ENCODE peak calls at places on chromosome 21, in ten cellular contexts. A is dorsolateral prefrontal cortex, S is fibroblast of lung, L is GM06990, J is astrocyte of the spinal cord, I is fibroblast of pulmonary artery, O is endodermal cell, W is IMR-90, H is brain microvascular endothelial cell, E is GM12864. F is an unnamed sample.

GRCh38 chr21:36263797-36264196 is 56.2 kb upstream of the MORC3 start:
- DNase-seq in I (no peak), L (no peak), O (no peak), W (no peak), A (no peak), H (no peak), S (no peak), E (no peak), J (no peak), F (no peak)

GRCh38 chr21:34129971-34130597 is 56.7 kb downstream of the MRPS6 start:
- DNase-seq in A (no peak), S (peak; percentile 47), I (peak; percentile 27), L (no peak), E (no peak), H (no peak), J (no peak), W (peak; percentile 48), O (peak; percentile 81), F (peak; percentile 31)

GRCh38 chr21:16519656-16520055 is 789.9 kb downstream of the USP25 start:
- DNase-seq in S (no peak), L (no peak), J (no peak), A (no peak), O (no peak), I (no peak), H (no peak), E (no peak), W (no peak), F (no peak)

GRCh38 chr21:43578677-43579313 is 80.5 kb downstream of the HSF2BP start:
- DNase-seq in L (no peak), H (no peak), I (peak; percentile 91), J (no peak), S (peak; percentile 82), W (peak; percentile 59), A (no peak), O (no peak), E (no peak), F (no peak)

GRCh38 chr21:34112316-34113033 is 39.1 kb downstream of the MRPS6 start:
- DNase-seq in L (no peak), I (no peak), S (peak; percentile 55), H (no peak), E (no peak), W (no peak), A (no peak), O (no peak), J (no peak), F (no peak)

GRCh38 chr21:33780631-33781030 is 135.0 kb downstream of the ATP5PO start:
- DNase-seq in H (no peak), L (no peak), O (no peak), J (peak; percentile 44), I (peak; percentile 40), S (peak; percentile 70), W (peak; percentile 45), A (no peak), E (no peak), F (no peak)

GRCh38 chr21:36124395-36124794 is 10.5 kb upstream of the CBR3 start:
- DNase-seq in W (no peak), L (no peak), J (no peak), O (peak; percentile 7), E (no peak), H (no peak), I (no peak), A (no peak), S (no peak), F (no peak)

GRCh38 chr21:35478096-35479080 is 429.3 kb upstream of the RUNX1 start:
- DNase-seq in H (peak; percentile 61), S (peak; percentile 71), E (no peak), W (peak; percentile 24), I (peak; percentile 85), O (no peak), A (no peak), J (peak; percentile 33), L (no peak), F (no peak)

GRCh38 chr21:41363370-41364270 is 1.8 kb downstream of the MX2 start:
- DNase-seq in W (no peak), H (no peak), S (no peak), I (no peak), O (peak; percentile 26), E (no peak), L (no peak), J (no peak), A (no peak), F (no peak)
- H3K4me3 ChIP-seq in W (no peak overlapping the region), H (no peak overlapping the region), S (no peak overlapping the region), I (no peak overlapping the region), O (no peak overlapping the region), E (peak overlapping the region; percentile 45), L (peak overlapping the region; percentile 68), J (no peak overlapping the region), A (no peak overlapping the region), F (no peak overlapping the region)

DNA sequence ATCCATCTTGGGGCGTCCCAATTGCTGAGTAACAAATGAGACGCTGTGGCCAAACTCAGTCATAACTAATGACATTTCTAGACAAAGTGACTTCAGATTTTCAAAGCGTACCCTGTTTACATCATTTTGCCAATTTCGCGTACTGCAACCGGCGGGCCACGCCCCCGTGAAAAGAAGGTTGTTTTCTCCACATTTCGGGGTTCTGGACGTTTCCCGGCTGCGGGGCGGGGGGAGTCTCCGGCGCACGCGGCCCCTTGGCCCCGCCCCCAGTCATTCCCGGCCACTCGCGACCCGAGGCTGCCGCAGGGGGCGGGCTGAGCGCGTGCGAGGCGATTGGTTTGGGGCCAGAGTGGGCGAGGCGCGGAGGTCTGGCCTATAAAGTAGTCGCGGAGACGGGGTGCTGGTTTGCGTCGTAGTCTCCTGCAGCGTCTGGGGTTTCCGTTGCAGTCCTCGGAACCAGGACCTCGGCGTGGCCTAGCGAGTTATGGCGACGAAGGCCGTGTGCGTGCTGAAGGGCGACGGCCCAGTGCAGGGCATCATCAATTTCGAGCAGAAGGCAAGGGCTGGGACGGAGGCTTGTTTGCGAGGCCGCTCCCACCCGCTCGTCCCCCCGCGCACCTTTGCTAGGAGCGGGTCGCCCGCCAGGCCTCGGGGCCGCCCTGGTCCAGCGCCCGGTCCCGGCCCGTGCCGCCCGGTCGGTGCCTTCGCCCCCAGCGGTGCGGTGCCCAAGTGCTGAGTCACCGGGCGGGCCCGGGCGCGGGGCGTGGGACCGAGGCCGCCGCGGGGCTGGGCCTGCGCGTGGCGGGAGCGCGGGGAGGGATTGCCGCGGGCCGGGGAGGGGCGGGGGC is at the start of gene SOD1:
- DNase-seq in S (peak; percentile 88), W (peak; percentile 89), I (peak; percentile 94), L (peak; percentile 95), O (peak; percentile 96), A (peak; percentile 96), J (peak; percentile 92), H (peak; percentile 87), E (peak; percentile 86), F (peak; percentile 98)
- TF ChIP-seq CTCF in S (no peak), W (no peak), I (no peak), L (no peak), O (peak; percentile 13), A (peak; percentile 23), J (no peak), H (no peak), E (no peak), F (no peak)

GRCh38 chr21:29486306-29486705 is 187.6 kb downstream of the BACH1 start:
- DNase-seq in H (no peak), J (no peak), O (no peak), W (no peak), S (no peak), E (no peak), A (no peak), L (no peak), I (no peak), F (no peak)

GRCh38 chr21:29477347-29477746 is 178.6 kb downstream of the BACH1 start:
- DNase-seq in W (no peak), I (no peak), S (peak; percentile 8), E (no peak), O (no peak), L (no peak), J (peak; percentile 16), H (no peak), A (no peak), F (no peak)

GRCh38 chr21:29481641-29482040 is 182.9 kb downstream of the BACH1 start:
- DNase-seq in O (no peak), A (no peak), E (no peak), S (peak; percentile 74), I (peak; percentile 45), J (peak; percentile 53), W (peak; percentile 73), L (no peak), H (no peak), F (peak; percentile 64)

GRCh38 chr21:29477941-29478340 is 179.2 kb downstream of the BACH1 start:
- DNase-seq in I (peak; percentile 7), E (no peak), H (peak; percentile 43), J (peak; percentile 81), A (no peak), L (no peak), W (peak; percentile 71), S (peak; percentile 89), O (no peak), F (peak; percentile 64)

DNA sequence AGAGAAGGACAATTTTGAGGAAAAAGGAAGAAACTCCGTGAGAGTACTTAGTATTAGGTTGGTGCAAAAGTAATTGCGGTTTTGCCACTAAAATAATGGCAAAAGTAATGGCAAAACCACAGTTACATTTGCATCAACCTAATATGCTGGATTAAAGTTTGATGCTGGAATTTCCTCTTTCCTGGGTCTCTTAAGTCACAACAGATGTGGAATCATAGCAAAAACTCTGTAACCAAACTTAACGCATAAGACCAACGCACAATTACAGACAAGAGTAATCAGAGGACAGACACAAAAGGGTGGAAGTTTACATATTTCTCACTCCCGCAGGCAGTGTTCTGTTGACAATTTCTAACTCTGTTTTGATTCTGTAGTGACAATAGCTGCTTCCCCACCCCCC is 182.4 kb downstream of the BACH1 start:
- DNase-seq in J (no peak), W (no peak), S (no peak), A (no peak), E (no peak), H (no peak), I (no peak), O (no peak), L (no peak), F (peak; percentile 34)
- H3K4me3 ChIP-seq in J (no peak overlapping the region), W (no peak overlapping the region), S (no peak overlapping the region), A (no peak overlapping the region), E (no peak overlapping the region), H (no peak overlapping the region), I (no peak overlapping the region), O (no peak overlapping the region), L (no peak overlapping the region), F (no peak overlapping the region)

DNA sequence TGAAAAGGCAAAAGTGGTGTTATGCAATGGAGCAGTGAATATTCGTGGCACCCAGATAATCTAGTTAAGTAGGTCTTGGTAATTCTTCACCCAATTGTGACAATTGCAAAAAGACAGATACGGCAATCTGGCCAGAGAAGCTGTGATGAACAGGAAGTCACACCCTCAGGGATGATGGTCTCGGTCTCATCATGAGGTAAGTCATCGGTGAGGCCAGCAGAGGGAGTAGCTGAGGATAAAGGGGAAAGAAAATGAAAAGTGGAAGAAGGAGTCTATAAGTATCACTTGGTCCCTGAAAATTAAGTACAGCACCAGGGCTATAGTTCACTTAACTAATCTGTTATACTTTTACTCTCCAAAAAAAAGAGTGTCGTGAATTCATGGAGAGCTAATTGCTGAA is 258.8 kb upstream of the NCAM2 start:
- DNase-seq in W (no peak), L (no peak), A (no peak), H (no peak), O (peak; percentile 75), E (no peak), I (no peak), J (no peak), S (no peak), F (no peak)
- TF ChIP-seq CTCF in W (no peak), L (no peak), A (no peak), H (peak; percentile 34), O (peak; percentile 73), E (no peak), I (no peak), J (no peak), S (peak; percentile 0), F (no peak)

DNA sequence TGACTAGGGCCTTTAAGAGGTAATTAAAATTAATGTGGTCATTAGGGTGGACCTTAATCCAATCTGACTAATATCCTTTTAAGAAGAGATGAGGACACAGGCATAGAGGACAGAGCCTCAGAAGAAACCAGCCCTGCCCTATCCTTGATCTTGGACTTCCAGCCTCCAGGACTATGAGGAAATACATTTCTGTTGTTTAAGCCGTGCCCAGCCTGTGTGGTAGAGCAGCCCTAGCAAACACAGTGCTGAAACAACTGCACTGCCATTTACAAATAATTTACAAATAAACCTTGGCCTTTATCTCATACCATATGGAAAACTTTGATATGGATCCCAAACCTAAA is 7.6 kb downstream of the UBE2G2 start:
- DNase-seq in H (no peak), L (no peak), A (no peak), O (peak; percentile 20), E (no peak), J (no peak), S (no peak), I (no peak), W (no peak), F (no peak)
- H3K4me3 ChIP-seq in H (no peak overlapping the region), L (no peak overlapping the region), A (no peak overlapping the region), O (no peak overlapping the region), E (no peak overlapping the region), J (no peak overlapping the region), S (no peak overlapping the region), I (no peak overlapping the region), W (no peak overlapping the region), F (no peak overlapping the region)